ENCODE peak calls at places on chromosomes 16 and 17, in four cellular contexts. K is mesendoderm, E is H1, D is H9. X is an unnamed sample.

GRCh38 chr16:85491798-85492616 is 121.1 kb upstream of the GSE1 start:
- DNase-seq in K (peak), E (no peak), D (no peak), X (no peak)

GRCh38 chr17:37429442-37429841 is 22.8 kb downstream of the TADA2A start:
- DNase-seq in K (no peak), E (no peak), D (no peak), X (peak)

GRCh38 chr17:51289776-51290175 is 29.4 kb downstream of the UTP18 start:
- DNase-seq in K (no peak), E (no peak), D (no peak), X (peak)

GRCh38 chr17:35189291-35189690 is 4.9 kb downstream of the SLC35G3 start:
- DNase-seq in K (no peak), E (no peak), D (no peak), X (no peak)

GRCh38 chr17:33091271-33091670 is 99.6 kb downstream of the SPACA3 start:
- DNase-seq in K (no peak), E (no peak), D (no peak), X (no peak)

GRCh38 chr17:83100853-83101391 is 21.5 kb downstream of the METRNL start:
- DNase-seq in K (no peak), E (no peak), D (no peak), X (no peak)

GRCh38 chr16:85206472-85207356 is 94.4 kb upstream of the CIBAR2 start:
- DNase-seq in K (no peak), E (no peak), D (no peak), X (peak)

GRCh38 chr17:12388206-12388605 is 277.5 kb upstream of the MYOCD start:
- DNase-seq in K (peak), E (no peak), D (no peak), X (peak)

GRCh38 chr17:5719976-5720375 is 135.7 kb upstream of the NLRP1 start:
- DNase-seq in K (no peak), E (no peak), D (no peak), X (no peak)

GRCh38 chr17:47733414-47734288 is 615 bp downstream of the TBX21 start:
- DNase-seq in K (peak), E (no peak), D (peak), X (no peak)

GRCh38 chr17:63841350-63842172 is 924 bp downstream of the SMARCD2 start:
- DNase-seq in K (peak), E (no peak), D (no peak), X (peak)

GRCh38 chr17:42247734-42248133 is 28.5 kb downstream of the STAT5B start:
- DNase-seq in K (peak), E (no peak), D (no peak), X (peak)

GRCh38 chr16:4288148-4288921 is 15.5 kb upstream of the TFAP4 start:
- DNase-seq in K (peak), E (peak), D (peak), X (peak)

GRCh38 chr16:4685292-4685691 is 8.1 kb upstream of the NUDT16L1 start:
- DNase-seq in K (no peak), E (no peak), D (no peak), X (no peak)

GRCh38 chr17:42682400-42683384 is at the start of gene CNTNAP1:
- DNase-seq in K (peak), E (peak), D (peak), X (peak)

GRCh38 chr17:58320163-58320558 is 8.4 kb downstream of the TSPOAP1 start:
- DNase-seq in K (no peak), E (no peak), D (no peak), X (no peak)

GRCh38 chr17:74125160-74125559 is 78.3 kb upstream of the RPL38 start:
- DNase-seq in K (no peak), E (no peak), D (peak), X (no peak)

GRCh38 chr16:85094176-85094805 is 18.0 kb downstream of the CIBAR2 start:
- DNase-seq in K (no peak), E (no peak), D (no peak), X (no peak)

GRCh38 chr17:74431568-74432483 is at the start of gene GPRC5C:
- DNase-seq in K (peak), E (peak), D (peak), X (no peak)

GRCh38 chr16:14199624-14200023 is 128.5 kb downstream of the MRTFB start:
- DNase-seq in K (no peak), E (no peak), D (no peak), X (peak)

GRCh38 chr17:47862621-47863440 is 11.9 kb upstream of the SP6 start:
- DNase-seq in K (no peak), E (no peak), D (no peak), X (peak)

GRCh38 chr17:82502207-82502606 is 17.3 kb upstream of the FOXK2 start:
- DNase-seq in K (no peak), E (no peak), D (no peak), X (peak)

GRCh38 chr17:38751144-38751802 is 1.3 kb upstream of the PSMB3 start:
- DNase-seq in K (peak), E (no peak), D (no peak), X (peak)

GRCh38 chr17:3534881-3535252 is 22.7 kb downstream of the TRPV3 start:
- DNase-seq in K (peak), E (no peak), D (peak), X (peak)

GRCh38 chr17:63538693-63539595 is 11.3 kb upstream of the DCAF7 start:
- DNase-seq in K (no peak), E (no peak), D (no peak), X (no peak)

GRCh38 chr16:61030616-61031015 is 1005.6 kb downstream of the CDH8 start:
- DNase-seq in K (no peak), E (no peak), D (no peak), X (no peak)

GRCh38 chr17:39513915-39514314 is 52.6 kb downstream of the CDK12 start:
- DNase-seq in K (no peak), E (no peak), D (no peak), X (no peak)

GRCh38 chr17:80359422-80360110 is 55.4 kb upstream of the ENDOV start:
- DNase-seq in K (no peak), E (no peak), D (no peak), X (no peak)

GRCh38 chr16:30656974-30657865 is 1.0 kb upstream of the FBRS start:
- DNase-seq in K (no peak), E (no peak), D (no peak), X (no peak)

GRCh38 chr17:19897901-19898300 is 30.2 kb upstream of the ULK2 start:
- DNase-seq in K (peak), E (no peak), D (no peak), X (peak)

GRCh38 chr17:69141802-69142472 is at the start of gene ABCA6:
- DNase-seq in K (no peak), E (no peak), D (no peak), X (no peak)

GRCh38 chr17:61805399-61805798 is 57.9 kb downstream of the BRIP1 start:
- DNase-seq in K (no peak), E (no peak), D (no peak), X (peak)

GRCh38 chr17:19315104-19315503 is 47.4 kb downstream of the B9D1 start:
- DNase-seq in K (no peak), E (no peak), D (no peak), X (no peak)

GRCh38 chr17:7217113-7217987 is 2.3 kb downstream of the DLG4 start:
- DNase-seq in K (peak), E (peak), D (peak), X (peak)

GRCh38 chr16:50354629-50355456 is 13.9 kb downstream of the BRD7 start:
- DNase-seq in K (peak), E (no peak), D (no peak), X (no peak)

GRCh38 chr17:71764507-71764906 is 356.3 kb upstream of the SOX9 start:
- DNase-seq in K (peak), E (peak), D (peak), X (no peak)

DNA sequence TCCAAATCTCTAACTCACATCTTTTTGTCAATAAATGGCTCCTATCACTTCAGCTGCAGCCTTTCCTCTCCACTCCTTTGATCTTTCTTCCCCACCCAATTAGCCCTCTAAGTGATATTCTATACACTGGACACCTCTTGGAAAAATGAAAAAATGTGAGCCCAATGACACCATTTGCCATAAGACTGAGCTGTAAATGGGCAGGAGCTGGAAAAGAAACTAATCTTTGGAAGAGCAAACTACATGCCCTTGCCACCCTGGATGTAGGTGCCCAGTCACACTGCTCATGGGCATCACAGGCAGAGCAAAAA is 80.0 kb downstream of the SMG6 start:
- DNase-seq in K (no peak), E (no peak), D (no peak), X (no peak)
- H3K56ac ChIP-seq in K (no peak), E (no peak), D (no peak), X (no peak)

GRCh38 chr16:728890-729744 is 2.2 kb downstream of the HAGHL start:
- DNase-seq in K (peak), E (no peak), D (peak), X (no peak)

GRCh38 chr16:729768-730665 is 3.1 kb downstream of the HAGHL start:
- DNase-seq in K (no peak), E (no peak), D (no peak), X (no peak)

GRCh38 chr16:732332-732731 is 5.4 kb downstream of the HAGHL start:
- DNase-seq in K (no peak), E (no peak), D (no peak), X (no peak)

GRCh38 chr16:732936-733335 is 6.0 kb downstream of the HAGHL start:
- DNase-seq in K (peak), E (no peak), D (no peak), X (peak)

DNA sequence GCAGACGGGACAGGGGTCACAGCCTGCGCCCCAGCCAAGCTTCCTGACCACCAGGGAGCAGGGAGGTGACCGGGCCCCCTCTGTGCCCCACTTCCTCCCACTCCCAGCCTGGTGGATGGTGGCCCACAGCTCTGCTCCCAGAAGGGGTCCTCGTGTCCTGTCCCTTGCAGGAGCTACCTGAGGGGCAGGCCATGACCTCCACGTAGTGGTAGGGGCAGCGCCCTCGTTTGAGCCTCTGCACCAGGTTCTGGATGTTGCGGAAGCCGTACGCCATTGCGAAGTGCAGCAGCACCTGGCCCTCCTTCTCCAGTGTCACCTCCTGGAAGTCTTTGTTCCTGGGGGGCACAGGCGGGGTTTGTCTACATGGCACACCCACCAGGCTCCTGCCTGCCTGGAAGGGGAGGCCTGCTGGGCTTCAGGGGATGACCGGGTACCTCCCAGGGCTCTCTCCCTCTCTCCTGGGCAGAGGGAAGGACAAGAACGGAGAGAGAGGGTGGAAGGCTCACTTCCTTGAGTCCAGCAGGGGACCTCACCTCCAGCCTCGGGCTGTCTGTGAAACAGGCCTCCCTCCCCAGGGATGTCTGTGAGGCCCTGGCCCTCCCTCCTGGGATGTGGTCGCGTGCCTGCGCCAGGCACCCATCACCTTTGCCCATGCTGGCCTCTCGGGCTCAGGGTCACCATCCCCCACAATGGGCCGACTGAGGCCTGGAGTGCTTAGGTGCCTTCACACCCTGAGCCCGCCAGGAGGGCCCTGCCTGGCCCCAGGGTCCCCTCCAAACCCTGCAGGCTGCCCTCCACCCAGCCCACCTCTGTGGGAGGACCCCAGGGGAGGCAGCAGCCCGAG is 4.0 kb downstream of the HAGHL start:
- DNase-seq in K (no peak), E (no peak), D (no peak), X (no peak)
- H3K4ac ChIP-seq in K (no peak), E (no peak), D (no peak), X (no peak)

GRCh38 chr17:60077226-60077625 is 1.5 kb downstream of the HEATR6 start:
- DNase-seq in K (no peak), E (no peak), D (no peak), X (no peak)

GRCh38 chr17:60077672-60078519 is 825 bp downstream of the HEATR6 start:
- DNase-seq in K (no peak), E (no peak), D (no peak), X (no peak)

GRCh38 chr17:60079401-60079861 is 710 bp upstream of the HEATR6 start:
- DNase-seq in K (no peak), E (no peak), D (no peak), X (no peak)

GRCh38 chr17:60082946-60083471 is 4.3 kb upstream of the HEATR6 start:
- DNase-seq in K (no peak), E (no peak), D (no peak), X (no peak)

GRCh38 chr17:60080545-60080944 is 1.8 kb upstream of the HEATR6 start:
- DNase-seq in K (no peak), E (no peak), D (no peak), X (no peak)
- H3K18ac ChIP-seq in K (no peak), E (no peak), D (no peak), X (peak)

DNA sequence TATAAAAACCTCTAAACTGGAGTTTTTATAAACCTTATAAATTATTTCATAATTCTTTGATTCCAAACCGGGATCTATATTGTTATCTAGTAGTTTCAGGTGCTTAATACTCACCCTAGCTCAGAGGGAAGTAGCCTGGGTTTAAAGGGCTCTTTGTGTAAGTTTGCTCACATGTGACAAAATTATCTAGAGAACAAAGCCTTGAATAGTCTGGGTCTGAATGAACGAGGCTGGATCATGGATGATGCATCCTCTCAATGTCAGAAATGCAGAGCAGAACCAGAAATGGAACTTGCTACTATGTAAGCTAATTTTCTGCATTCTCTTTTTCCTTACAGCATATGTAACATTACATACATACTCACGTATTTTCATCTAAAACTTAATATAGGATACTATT is 103.9 kb upstream of the NETO2 start:
- DNase-seq in K (no peak), E (no peak), D (no peak), X (no peak)
- H3K56ac ChIP-seq in K (no peak), E (no peak), D (no peak), X (no peak)

GRCh38 chr17:17781591-17782424 is 55.0 kb downstream of the SREBF1 start:
- DNase-seq in K (peak), E (peak), D (peak), X (peak)
- H3K4ac ChIP-seq in K (peak), E (no peak), D (no peak), X (no peak)

GRCh38 chr17:8894189-8894611 is 26.7 kb upstream of the PIK3R6 start:
- DNase-seq in K (peak), E (peak), D (peak), X (no peak)
- H3K18ac ChIP-seq in K (no peak), E (peak), D (no peak), X (no peak)

GRCh38 chr17:50133769-50134099 is 3.8 kb upstream of the SAMD14 start:
- DNase-seq in K (no peak), E (no peak), D (no peak), X (no peak)

GRCh38 chr17:50130778-50131317 is 888 bp upstream of the SAMD14 start:
- DNase-seq in K (peak), E (no peak), D (peak), X (no peak)

GRCh38 chr17:50133028-50133768 is 3.2 kb upstream of the SAMD14 start:
- DNase-seq in K (peak), E (no peak), D (peak), X (peak)

GRCh38 chr17:50129946-50130777 is at the start of gene SAMD14:
- DNase-seq in K (peak), E (no peak), D (no peak), X (peak)

GRCh38 chr17:50132104-50132794 is 2.3 kb upstream of the SAMD14 start:
- DNase-seq in K (no peak), E (no peak), D (no peak), X (no peak)
- H3K56ac ChIP-seq in K (no peak), E (no peak), D (no peak), X (no peak)

GRCh38 chr16:15967223-15967546 is 17.8 kb downstream of the ABCC1 start:
- DNase-seq in K (no peak), E (no peak), D (no peak), X (no peak)
- H3K4ac ChIP-seq in K (no peak), E (no peak), D (no peak), X (peak)